ENCODE peak calls at places on chromosomes 16 and 17, in ten cellular contexts. N is HCT116, U is lower leg skin, R is H1, V is A549, F is endothelial cell of umbilical vein, B is GM12891, O is Peyer's patch, D is breast epithelium, C is body of pancreas. M is an unnamed sample.
A peak's percentile ranks its signal among the peaks of the same experiment; 100 is the strongest.

GRCh38 chr17:80939151-80940145 is 52.2 kb upstream of the CHMP6 start:
- DNase-seq in C (no peak), U (no peak), N (no peak), R (no peak), B (no peak), D (no peak), V (no peak), O (no peak), F (no peak), M (no peak)

GRCh38 chr16:4082474-4083044 is 33.7 kb downstream of the ADCY9 start:
- DNase-seq in B (no peak), U (no peak), V (no peak), F (no peak), D (no peak), O (no peak), C (no peak), R (no peak), N (no peak), M (no peak)

GRCh38 chr17:19928299-19928698 is 49.3 kb downstream of the AKAP10 start:
- DNase-seq in D (no peak), F (no peak), N (no peak), V (no peak), C (no peak), O (no peak), U (no peak), R (no peak), B (no peak), M (no peak)

GRCh38 chr17:42067371-42068180 is 17.2 kb upstream of the C17orf113 start:
- DNase-seq in N (no peak), B (no peak), O (peak; percentile 87), D (peak; percentile 30), V (peak; percentile 68), R (no peak), C (peak; percentile 74), U (peak; percentile 95), F (peak; percentile 57), M (peak; percentile 54)

GRCh38 chr16:49699718-49700117 is 156.2 kb downstream of the ZNF423 start:
- DNase-seq in V (no peak), O (no peak), N (no peak), U (no peak), D (no peak), F (no peak), B (no peak), R (no peak), C (no peak), M (no peak)

GRCh38 chr17:50560185-50560824 is at the start of gene CACNA1G:
- DNase-seq in C (peak; percentile 85), N (peak; percentile 80), F (peak; percentile 70), R (peak; percentile 90), B (peak; percentile 98), V (peak; percentile 93), O (peak; percentile 94), D (peak; percentile 92), U (peak; percentile 98), M (peak; percentile 86)

GRCh38 chr17:81067331-81067730 is 32.4 kb downstream of the BAIAP2 start:
- DNase-seq in O (no peak), C (no peak), D (no peak), F (no peak), U (no peak), N (no peak), V (no peak), B (no peak), R (no peak), M (no peak)

GRCh38 chr17:56172517-56172982 is 19.3 kb downstream of the ANKFN1 start:
- DNase-seq in U (no peak), N (no peak), V (no peak), B (no peak), D (peak; percentile 57), R (no peak), O (no peak), F (no peak), C (no peak), M (no peak)

GRCh38 chr16:84729716-84730320 is 30.0 kb downstream of the USP10 start:
- DNase-seq in N (no peak), C (no peak), B (no peak), R (no peak), V (peak; percentile 35), O (no peak), F (peak; percentile 59), D (no peak), U (no peak), M (peak; percentile 57)

GRCh38 chr16:84726670-84727467 is 27.1 kb downstream of the USP10 start:
- DNase-seq in O (peak; percentile 62), U (no peak), C (no peak), F (no peak), R (no peak), V (no peak), N (no peak), B (no peak), D (no peak), M (peak; percentile 43)

GRCh38 chr16:84730406-84731106 is 30.8 kb downstream of the USP10 start:
- DNase-seq in V (peak; percentile 87), B (no peak), D (peak; percentile 76), U (no peak), O (peak; percentile 88), R (no peak), C (peak; percentile 41), N (peak; percentile 75), F (peak; percentile 93), M (peak; percentile 81)

GRCh38 chr16:84726079-84726669 is 26.4 kb downstream of the USP10 start:
- DNase-seq in F (peak; percentile 82), R (peak; percentile 36), N (peak; percentile 61), U (peak; percentile 98), V (peak; percentile 85), O (peak; percentile 96), C (peak; percentile 87), B (no peak), D (peak; percentile 87), M (peak; percentile 92)

DNA sequence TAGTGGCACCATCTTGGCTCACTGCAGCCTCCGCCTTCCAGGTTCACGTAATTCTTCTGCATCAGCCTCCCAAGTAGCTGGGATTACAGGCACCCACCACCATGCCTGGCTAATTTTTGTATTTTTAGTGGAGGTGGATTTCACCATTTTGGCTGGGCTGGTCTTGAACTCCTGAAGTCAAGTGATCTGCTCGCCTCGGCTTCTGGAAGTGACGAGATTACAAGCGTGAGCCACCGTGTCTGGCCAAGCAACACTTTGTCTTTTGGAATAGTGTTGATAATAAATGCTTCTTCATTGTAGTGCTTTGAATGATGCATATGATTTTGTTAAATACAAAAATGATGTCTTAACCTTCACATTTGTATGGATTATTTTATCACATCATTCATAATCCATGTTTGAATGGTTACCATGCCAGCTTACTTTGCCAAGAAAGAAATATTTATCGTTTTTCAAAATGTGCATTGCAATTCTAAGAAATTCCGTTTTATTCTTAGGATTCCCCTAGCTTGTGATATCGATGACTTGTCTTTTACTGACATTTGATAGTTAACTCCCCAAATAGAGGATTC is 29.1 kb downstream of the USP10 start:
- DNase-seq in V (no peak), D (no peak), O (no peak), R (no peak), B (no peak), C (no peak), N (no peak), F (no peak), U (no peak), M (no peak)
- TF ChIP-seq POLR2A in V (no peak), D (no peak), O (no peak), R (no peak), B (no peak), C (no peak), N (no peak), F (no peak), U (no peak), M (no peak)

GRCh38 chr17:82274134-82275020 is 877 bp upstream of the CSNK1D start:
- DNase-seq in O (no peak), B (no peak), V (no peak), R (no peak), F (no peak), N (no peak), C (no peak), U (no peak), D (no peak), M (peak; percentile 44)

GRCh38 chr17:82272495-82273326 is 789 bp downstream of the CSNK1D start:
- DNase-seq in F (no peak), V (no peak), N (no peak), U (peak; percentile 90), D (no peak), R (no peak), B (peak; percentile 60), O (peak; percentile 80), C (peak; percentile 54), M (peak; percentile 82)

GRCh38 chr17:82275326-82275725 is 1.8 kb upstream of the CSNK1D start:
- DNase-seq in C (no peak), N (no peak), D (no peak), V (no peak), F (no peak), R (no peak), U (no peak), B (no peak), O (no peak), M (no peak)

GRCh38 chr17:82271401-82271800 is 2.1 kb downstream of the CSNK1D start:
- DNase-seq in F (no peak), U (no peak), B (no peak), V (no peak), O (no peak), R (no peak), N (no peak), C (no peak), D (no peak), M (no peak)

DNA sequence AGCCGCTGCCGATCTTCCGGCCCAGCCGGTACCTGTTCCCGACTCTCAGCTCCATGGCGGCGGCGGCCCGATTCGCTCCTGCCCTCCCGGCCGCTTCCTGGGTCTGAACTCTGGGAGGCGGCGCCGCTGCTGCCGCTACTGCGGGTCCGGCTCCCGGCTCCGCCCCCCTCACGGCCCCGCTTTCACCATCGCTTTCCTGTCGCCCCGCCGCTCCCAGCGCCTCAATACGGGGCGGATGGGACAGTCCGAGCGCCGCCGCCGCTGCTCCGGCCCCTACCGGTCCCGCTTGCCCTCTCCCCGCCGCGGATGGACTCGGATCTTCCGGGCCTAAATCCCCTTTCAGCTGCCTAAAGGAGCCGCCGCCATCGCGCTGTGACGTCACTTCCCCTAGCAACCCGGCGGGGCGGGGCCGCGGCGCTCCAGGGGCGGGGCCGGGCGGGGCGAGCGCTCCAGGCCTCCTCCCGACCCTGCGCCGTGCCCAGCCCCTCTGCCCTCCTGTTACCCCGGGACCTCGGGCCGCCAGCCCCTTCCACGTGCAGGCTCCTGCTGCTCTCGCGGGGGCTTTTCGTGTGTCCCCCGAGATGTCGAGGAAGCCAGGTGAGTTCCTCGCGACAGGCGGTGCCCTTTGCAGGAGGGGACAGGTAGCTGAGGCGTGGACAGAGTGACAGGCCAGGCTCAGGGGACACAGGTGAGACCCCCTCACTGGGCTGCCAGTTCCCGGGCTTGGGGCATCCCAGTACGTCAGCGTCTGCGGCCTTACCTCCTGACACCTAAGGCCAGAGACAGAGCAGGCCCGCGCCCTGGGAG is at the start of gene CSNK1D:
- DNase-seq in U (peak; percentile 98), B (peak; percentile 97), O (peak; percentile 97), V (peak; percentile 90), R (no peak), C (peak; percentile 94), F (peak; percentile 92), D (peak; percentile 90), N (peak; percentile 72), M (peak; percentile 90)
- TF ChIP-seq POLR2A in U (peak; percentile 30), B (peak; percentile 80), O (peak; percentile 91), V (peak; percentile 63), R (no peak), C (peak; percentile 85), F (peak; percentile 77), D (peak; percentile 83), N (peak; percentile 71), M (peak; percentile 61)

DNA sequence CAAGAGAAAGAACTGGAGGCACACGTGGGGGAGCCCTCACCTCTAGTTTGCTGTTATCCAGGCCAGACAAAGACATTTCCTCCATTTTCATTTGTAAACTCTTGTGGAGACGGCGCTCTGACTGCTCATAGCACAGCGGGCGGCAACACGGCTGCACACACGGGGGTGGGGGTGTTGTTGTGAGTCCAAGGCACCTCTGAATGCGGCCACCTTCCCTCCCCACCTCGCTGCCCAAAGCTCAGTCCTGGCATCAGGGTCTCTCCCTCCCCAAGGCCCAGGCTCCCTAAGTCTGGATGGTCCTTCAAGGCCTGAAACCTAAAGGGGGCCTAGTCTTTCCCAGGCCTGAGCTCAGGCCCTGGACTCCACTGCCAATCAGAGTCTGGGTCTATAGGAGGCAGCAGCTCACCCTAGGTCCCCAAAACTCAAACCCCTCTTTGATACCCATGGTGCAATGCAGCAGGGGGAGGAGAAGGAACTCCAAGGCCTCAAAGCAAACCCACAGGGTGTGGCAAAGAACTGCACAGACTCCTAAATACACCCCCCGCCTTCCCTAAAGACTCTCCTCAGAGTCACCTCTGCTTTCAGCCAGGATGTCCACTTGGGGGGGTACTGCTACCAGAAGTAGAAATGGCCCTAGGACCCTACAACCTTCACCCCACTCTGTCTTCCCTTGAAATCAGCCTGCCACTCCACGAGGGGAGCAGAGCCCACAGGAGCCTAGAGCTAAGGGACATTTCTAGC is 1.5 kb downstream of the ATXN7L3 start:
- DNase-seq in C (no peak), O (peak; percentile 66), F (peak; percentile 30), N (peak; percentile 57), V (peak; percentile 77), B (peak; percentile 65), R (no peak), U (no peak), D (no peak), M (peak; percentile 70)
- TF ChIP-seq POLR2A in C (no peak), O (no peak), F (no peak), N (no peak), V (peak; percentile 21), B (peak; percentile 24), R (no peak), U (no peak), D (no peak), M (peak; percentile 64)

DNA sequence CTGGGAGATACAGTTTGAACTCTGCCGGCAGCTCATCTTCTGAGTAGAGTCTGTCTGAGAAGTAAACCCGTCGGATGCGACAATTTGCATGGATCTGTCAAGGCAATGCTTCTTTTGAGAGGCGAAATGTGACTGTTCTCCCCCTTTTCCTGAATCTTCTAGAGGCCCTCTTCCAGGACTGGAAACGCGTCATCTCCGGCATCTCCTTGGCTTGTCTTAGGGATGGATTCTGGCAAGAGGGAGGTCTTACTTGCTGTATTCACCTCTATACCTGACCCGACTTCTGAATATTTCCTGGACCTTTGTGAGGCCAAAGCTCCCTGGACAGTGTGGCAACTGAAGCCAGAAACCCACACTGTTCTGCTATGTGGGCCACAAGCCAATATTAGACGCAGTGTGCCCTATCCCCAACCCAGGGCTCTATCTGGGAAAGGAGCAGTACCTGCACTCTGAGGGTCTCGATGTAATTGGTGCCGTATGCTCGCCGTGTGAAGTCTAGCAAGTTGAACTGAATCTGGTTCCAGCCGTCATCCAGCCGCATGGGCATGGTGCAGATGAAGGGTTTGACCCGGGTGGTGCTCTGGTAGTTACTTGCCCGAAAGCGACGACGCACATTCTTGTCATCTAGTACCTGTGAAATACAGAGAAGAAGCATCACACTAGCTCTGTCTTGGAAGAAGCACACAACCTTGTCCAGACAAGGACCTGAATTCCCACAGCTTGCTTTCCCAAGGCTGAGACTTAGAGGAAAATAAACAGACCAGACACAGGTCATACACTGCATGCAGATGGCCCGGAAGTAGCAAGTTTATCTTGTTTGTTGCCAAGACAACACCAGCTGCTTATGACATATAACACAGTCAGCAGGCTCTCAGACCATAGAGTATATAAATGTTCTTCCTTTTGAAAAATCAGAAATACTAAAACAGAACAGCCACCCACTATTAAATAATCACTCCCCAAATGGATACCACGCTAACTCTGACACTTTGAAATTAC is 14.1 kb downstream of the CFAP20 start:
- DNase-seq in N (no peak), R (no peak), F (no peak), B (no peak), U (peak; percentile 66), V (no peak), D (no peak), C (no peak), O (no peak), M (no peak)
- TF ChIP-seq POLR2A in N (no peak), R (no peak), F (no peak), B (no peak), U (no peak), V (no peak), D (no peak), C (no peak), O (no peak), M (no peak)